ENCODE peak calls at places on chromosomes 1 and 21, in seven cellular contexts. G is neural progenitor cell, Q is GM13976, W is A549, K is B cell, S is left lung, A is fibroblast of lung. B is an unnamed sample.

GRCh38 chr1:109579044-109579443 is 30.6 kb downstream of the GNAI3 start:
- DNase-seq in G (no peak), Q (no peak), W (no peak), K (no peak), S (no peak), A (peak), B (no peak)

GRCh38 chr1:179867493-179868330 is 9.9 kb downstream of the TOR1AIP2 start:
- DNase-seq in G (peak), Q (peak), W (peak), K (peak), S (no peak), A (peak), B (peak)

GRCh38 chr1:168719306-168720111 is 9.5 kb downstream of the DPT start:
- DNase-seq in G (no peak), Q (peak), W (peak), K (no peak), S (no peak), A (peak), B (no peak)

GRCh38 chr1:88079036-88079435 is 605.0 kb upstream of the PKN2 start:
- DNase-seq in G (peak), Q (no peak), W (no peak), K (no peak), S (no peak), A (peak), B (no peak)

GRCh38 chr1:198761859-198762616 is 123.2 kb downstream of the PTPRC start:
- DNase-seq in G (no peak), Q (no peak), W (no peak), K (no peak), S (no peak), A (no peak), B (no peak)

GRCh38 chr1:175572932-175573871 is 170.2 kb downstream of the TNR start:
- DNase-seq in G (no peak), Q (no peak), W (no peak), K (no peak), S (no peak), A (no peak), B (no peak)

GRCh38 chr1:12180315-12180714 is 13.5 kb downstream of the TNFRSF1B start:
- DNase-seq in G (no peak), Q (no peak), W (no peak), K (no peak), S (peak), A (no peak), B (no peak)

GRCh38 chr1:18681423-18681835 is 50.8 kb downstream of the PAX7 start:
- DNase-seq in G (peak), Q (peak), W (peak), K (no peak), S (no peak), A (peak), B (peak)

GRCh38 chr1:156445789-156446263 is 54.7 kb downstream of the MEF2D start:
- DNase-seq in G (peak), Q (peak), W (peak), K (peak), S (peak), A (peak), B (peak)

GRCh38 chr1:228527596-228527995 is 40.4 kb downstream of the RNF187 start:
- DNase-seq in G (no peak), Q (no peak), W (no peak), K (no peak), S (no peak), A (no peak), B (no peak)

GRCh38 chr1:217586586-217586985 is 44.3 kb downstream of the GPATCH2 start:
- DNase-seq in G (no peak), Q (no peak), W (no peak), K (no peak), S (no peak), A (peak), B (peak)

DNA sequence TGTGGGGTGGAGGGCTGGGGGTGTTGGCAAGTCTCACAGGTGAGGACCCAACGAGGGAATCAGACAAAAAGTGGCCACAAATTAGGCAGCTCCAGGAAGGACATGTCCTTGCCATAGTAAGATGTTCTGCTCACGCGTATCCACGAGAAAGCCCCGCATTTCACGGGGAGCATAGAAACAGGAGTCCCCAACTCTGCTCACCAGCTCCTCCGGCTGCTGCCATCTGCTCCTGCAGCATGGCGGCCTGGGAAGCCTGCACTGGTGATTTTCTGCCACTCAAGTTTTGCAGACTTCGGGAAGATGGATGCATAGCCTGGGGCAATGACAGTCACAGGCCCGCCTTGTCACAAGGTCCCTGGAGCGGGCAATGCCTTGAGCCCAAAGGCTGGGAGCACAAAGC is 9.3 kb downstream of the TCP10L start:
- DNase-seq in G (no peak), Q (no peak), W (no peak), K (peak), S (no peak), A (no peak), B (no peak)
- TF ChIP-seq CTCF in G (no peak), Q (no peak), W (no peak), K (no peak), S (no peak), A (no peak), B (no peak)

GRCh38 chr1:181504294-181505115 is 21.2 kb downstream of the CACNA1E start:
- DNase-seq in G (peak), Q (no peak), W (peak), K (peak), S (no peak), A (no peak), B (no peak)
- TF ChIP-seq CTCF in G (peak), Q (no peak), W (no peak), K (peak), S (no peak), A (peak), B (peak)

GRCh38 chr1:31837441-31838158 is 21.8 kb upstream of the SPOCD1 start:
- DNase-seq in G (no peak), Q (no peak), W (no peak), K (no peak), S (no peak), A (no peak), B (no peak)

GRCh38 chr1:31836638-31837037 is 20.8 kb upstream of the SPOCD1 start:
- DNase-seq in G (no peak), Q (no peak), W (no peak), K (no peak), S (no peak), A (no peak), B (no peak)

GRCh38 chr1:31835415-31835814 is 19.6 kb upstream of the SPOCD1 start:
- DNase-seq in G (no peak), Q (no peak), W (no peak), K (no peak), S (no peak), A (no peak), B (no peak)

GRCh38 chr1:31831397-31832378 is 15.9 kb upstream of the SPOCD1 start:
- DNase-seq in G (no peak), Q (no peak), W (no peak), K (no peak), S (no peak), A (peak), B (peak)

DNA sequence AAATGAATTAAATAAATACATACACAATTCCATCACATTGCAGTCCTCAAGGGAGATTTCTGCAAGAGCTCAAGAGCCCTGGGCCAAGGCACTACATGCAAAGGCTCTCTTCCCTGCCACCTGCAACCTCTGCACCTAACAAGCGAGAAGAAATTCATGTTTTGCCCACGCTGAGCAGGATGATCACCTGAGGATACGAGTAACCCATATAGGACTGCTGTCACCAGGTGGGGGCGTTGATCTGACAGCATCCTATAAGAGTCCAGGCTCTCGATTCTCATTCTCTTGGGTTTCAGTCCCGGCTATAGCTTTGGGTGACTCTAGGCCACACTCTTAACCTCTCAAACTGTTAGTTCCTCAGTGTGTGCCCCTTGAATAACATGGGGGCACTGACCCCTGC is 18.7 kb upstream of the SPOCD1 start:
- DNase-seq in G (no peak), Q (no peak), W (no peak), K (no peak), S (no peak), A (no peak), B (no peak)
- TF ChIP-seq CTCF in G (no peak), Q (no peak), W (no peak), K (no peak), S (no peak), A (no peak), B (no peak)

GRCh38 chr1:36464605-36465393 is 615 bp upstream of the MRPS15 start:
- DNase-seq in G (no peak), Q (no peak), W (no peak), K (no peak), S (no peak), A (no peak), B (no peak)

GRCh38 chr1:36465731-36466369 is 1.7 kb upstream of the MRPS15 start:
- DNase-seq in G (no peak), Q (no peak), W (no peak), K (no peak), S (no peak), A (peak), B (no peak)

GRCh38 chr1:36463404-36463772 is 796 bp downstream of the MRPS15 start:
- DNase-seq in G (no peak), Q (no peak), W (no peak), K (no peak), S (no peak), A (no peak), B (no peak)

GRCh38 chr1:36466370-36467026 is 2.3 kb upstream of the MRPS15 start:
- DNase-seq in G (no peak), Q (no peak), W (no peak), K (no peak), S (no peak), A (no peak), B (no peak)

DNA sequence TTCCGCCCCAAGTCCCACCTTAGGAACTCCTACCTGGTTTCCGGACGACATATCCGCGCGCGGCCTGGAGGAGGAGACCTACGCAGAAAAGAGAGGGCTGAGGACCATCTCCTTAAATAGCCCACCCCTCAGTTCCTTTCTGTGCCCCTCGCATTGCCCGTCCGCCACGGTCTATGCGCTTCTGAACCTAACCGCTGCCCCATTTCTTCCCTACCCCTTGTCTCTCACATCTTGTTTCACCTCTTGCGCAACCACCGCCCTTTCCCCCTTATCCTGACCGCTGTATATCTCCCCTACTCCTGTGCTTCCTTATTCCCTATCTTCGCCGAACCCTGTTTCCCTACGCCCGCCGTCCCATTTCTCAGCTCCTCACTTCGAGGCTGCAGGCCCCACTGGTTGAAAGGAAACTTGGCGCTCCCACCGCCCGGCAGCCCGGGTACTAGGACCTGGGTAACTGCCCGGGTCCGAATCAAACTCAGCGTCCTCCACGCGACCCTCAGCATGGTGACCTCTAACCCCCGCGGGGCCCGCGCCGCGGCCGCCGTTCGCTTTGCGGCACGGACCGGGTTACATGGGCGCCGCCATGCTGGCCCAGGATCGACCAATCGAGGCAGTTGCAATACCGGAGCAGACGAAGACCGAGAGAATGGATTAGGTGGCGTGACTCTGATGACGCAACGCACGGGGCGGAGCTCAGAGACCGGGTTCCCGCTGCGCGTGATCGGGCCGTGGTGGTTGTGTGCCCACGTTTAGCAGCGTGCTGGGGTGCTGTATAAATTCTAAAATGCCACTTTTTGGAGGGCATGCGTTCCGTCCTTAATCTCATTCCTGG is at the start of gene MRPS15:
- DNase-seq in G (peak), Q (peak), W (peak), K (peak), S (peak), A (peak), B (peak)
- TF ChIP-seq CTCF in G (peak), Q (no peak), W (no peak), K (no peak), S (no peak), A (no peak), B (no peak)

GRCh38 chr1:45375104-45376090 is 35.2 kb upstream of the MUTYH start:
- DNase-seq in G (no peak), Q (no peak), W (no peak), K (no peak), S (no peak), A (no peak), B (peak)
- TF ChIP-seq CTCF in G (no peak), Q (no peak), W (no peak), K (no peak), S (no peak), A (no peak), B (no peak)

DNA sequence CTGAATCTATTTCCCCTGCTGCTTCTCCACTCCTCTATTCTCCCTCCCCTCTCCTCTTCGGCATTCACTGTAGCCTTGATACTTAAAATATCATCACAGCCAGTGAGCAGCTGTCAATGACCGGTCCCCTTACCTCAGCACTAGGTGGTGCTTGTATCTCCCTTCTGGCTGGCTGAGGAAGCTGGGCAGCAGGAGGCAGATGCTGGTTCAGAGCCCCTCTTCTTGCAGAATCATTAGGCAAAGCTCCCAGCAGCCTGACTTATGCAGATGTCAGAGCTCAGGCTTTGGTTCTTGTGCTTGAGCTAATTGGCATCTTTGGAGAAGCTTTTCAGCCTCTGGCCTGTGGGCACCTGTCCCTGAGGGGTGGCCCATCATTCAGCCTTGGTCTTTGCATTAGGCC is 31.9 kb upstream of the KCNA2 start:
- DNase-seq in G (no peak), Q (no peak), W (no peak), K (no peak), S (no peak), A (no peak), B (no peak)
- TF ChIP-seq CTCF in G (no peak), Q (no peak), W (no peak), K (no peak), S (no peak), A (no peak), B (no peak)

GRCh38 chr1:98749152-98749756 is 87.7 kb downstream of the SNX7 start:
- DNase-seq in G (no peak), Q (no peak), W (no peak), K (no peak), S (no peak), A (peak), B (peak)
- TF ChIP-seq CTCF in G (peak), Q (peak), W (peak), K (peak), S (no peak), A (peak), B (peak)

DNA sequence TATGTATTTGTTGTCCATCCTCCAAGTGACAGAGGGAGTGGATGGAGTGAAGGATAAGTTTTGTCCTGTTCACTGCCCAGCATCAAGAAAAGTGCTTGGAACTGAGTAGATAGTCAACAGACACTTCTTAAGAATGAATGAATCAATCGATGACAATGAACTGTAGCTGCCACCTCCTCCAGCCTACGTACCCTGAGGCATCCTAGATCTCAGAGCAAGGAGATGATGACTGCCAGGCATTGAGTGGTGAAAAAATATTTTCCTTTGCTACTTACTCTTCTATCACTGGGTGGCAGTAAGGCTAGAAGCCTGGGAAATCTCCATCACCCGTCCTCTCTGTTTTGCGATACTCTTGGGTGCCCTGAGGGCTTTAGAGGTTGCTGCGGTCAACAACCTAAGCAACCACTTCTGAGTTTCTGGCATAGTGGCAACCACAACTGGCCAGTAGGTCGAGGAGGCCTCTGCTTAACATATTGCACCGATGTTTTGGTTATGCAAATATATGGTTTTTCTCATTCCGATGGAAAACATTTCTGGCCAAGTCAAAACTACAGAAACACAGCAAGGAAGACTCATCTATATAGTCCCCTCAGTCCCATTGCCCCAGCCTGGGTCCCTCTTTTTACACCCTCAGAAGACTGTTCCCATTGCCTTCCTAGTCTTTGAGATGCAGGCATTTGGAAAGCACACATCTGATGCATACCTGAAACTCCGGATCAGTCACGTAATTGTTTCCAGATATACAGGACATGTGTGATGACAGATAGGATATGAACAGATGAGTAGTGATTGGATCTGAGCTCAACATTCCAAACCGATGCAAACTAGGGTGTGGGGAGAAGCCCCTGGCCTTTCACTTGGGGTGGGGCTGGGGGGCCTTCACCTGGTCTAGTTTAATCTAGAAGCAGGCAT is 136.8 kb downstream of the RUNX1 start:
- DNase-seq in G (no peak), Q (no peak), W (no peak), K (no peak), S (no peak), A (no peak), B (no peak)
- TF ChIP-seq CTCF in G (no peak), Q (no peak), W (no peak), K (no peak), S (no peak), A (no peak), B (peak)

DNA sequence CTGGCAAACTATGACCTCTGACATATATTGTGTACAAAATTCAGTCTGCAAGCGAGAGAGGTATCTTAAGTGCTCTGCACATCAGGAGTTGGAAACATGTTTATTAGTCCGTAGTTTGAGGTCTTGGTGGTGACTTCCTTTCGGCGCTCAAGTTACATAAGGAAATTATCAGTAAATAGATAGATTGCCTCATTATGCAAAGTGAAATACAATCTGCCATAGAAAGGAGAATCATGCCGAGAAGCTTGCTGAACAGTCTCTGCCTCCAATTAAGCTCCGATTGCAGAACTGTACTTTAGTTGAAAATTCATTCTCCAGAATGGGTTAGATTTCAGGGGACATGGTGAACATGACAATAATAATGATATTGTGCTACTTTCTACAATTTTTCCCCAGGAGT is 271.8 kb downstream of the BRINP2 start:
- DNase-seq in G (no peak), Q (no peak), W (no peak), K (no peak), S (no peak), A (no peak), B (no peak)
- TF ChIP-seq CTCF in G (no peak), Q (no peak), W (no peak), K (no peak), S (no peak), A (no peak), B (no peak)

B was measured in HFFc6.